ENCODE peak calls at places on chromosome 5, in six cellular contexts. A, F, J, O, G and S are unnamed samples. For H3K4me1, the result is how much of the 10 kb centered on the place peaks cover.

GRCh38 chr5:68037541-68037940 is 178.0 kb upstream of the PIK3R1 start:
- DNase-seq in F (no peak), J (peak), O (no peak), A (no peak), G (no peak), S (no peak)

GRCh38 chr5:109252731-109253130 is 157.0 kb downstream of the PJA2 start:
- DNase-seq in A (no peak), O (no peak), J (no peak), G (no peak), F (no peak), S (no peak)

GRCh38 chr5:74639538-74640449 is 734 bp downstream of the ENC1 start:
- DNase-seq in F (no peak), O (peak), A (peak), G (peak), J (peak), S (peak)

GRCh38 chr5:169424956-169425318 is 124.0 kb upstream of the SLIT3 start:
- DNase-seq in F (no peak), A (no peak), G (no peak), O (no peak), J (no peak), S (no peak)

GRCh38 chr5:131067596-131067995 is 97.5 kb downstream of the HINT1 start:
- DNase-seq in O (no peak), A (no peak), J (no peak), F (no peak), G (no peak), S (no peak)

GRCh38 chr5:2656186-2656585 is 95.3 kb downstream of the IRX2 start:
- DNase-seq in A (no peak), J (peak), F (no peak), O (no peak), G (no peak), S (no peak)

GRCh38 chr5:64108674-64109073 is 57.0 kb upstream of the RNF180 start:
- DNase-seq in G (no peak), F (no peak), A (no peak), J (no peak), O (no peak), S (no peak)

GRCh38 chr5:73274870-73275756 is 102.1 kb downstream of the TMEM174 start:
- DNase-seq in J (peak), F (no peak), G (peak), A (no peak), O (no peak), S (no peak)

GRCh38 chr5:127060470-127060985 is 12.8 kb downstream of the C5orf63 start:
- DNase-seq in F (no peak), A (no peak), O (no peak), G (no peak), J (no peak), S (no peak)

GRCh38 chr5:135599421-135600140 is 20.8 kb upstream of the CXCL14 start:
- DNase-seq in F (no peak), O (no peak), G (no peak), A (no peak), J (no peak), S (no peak)

DNA sequence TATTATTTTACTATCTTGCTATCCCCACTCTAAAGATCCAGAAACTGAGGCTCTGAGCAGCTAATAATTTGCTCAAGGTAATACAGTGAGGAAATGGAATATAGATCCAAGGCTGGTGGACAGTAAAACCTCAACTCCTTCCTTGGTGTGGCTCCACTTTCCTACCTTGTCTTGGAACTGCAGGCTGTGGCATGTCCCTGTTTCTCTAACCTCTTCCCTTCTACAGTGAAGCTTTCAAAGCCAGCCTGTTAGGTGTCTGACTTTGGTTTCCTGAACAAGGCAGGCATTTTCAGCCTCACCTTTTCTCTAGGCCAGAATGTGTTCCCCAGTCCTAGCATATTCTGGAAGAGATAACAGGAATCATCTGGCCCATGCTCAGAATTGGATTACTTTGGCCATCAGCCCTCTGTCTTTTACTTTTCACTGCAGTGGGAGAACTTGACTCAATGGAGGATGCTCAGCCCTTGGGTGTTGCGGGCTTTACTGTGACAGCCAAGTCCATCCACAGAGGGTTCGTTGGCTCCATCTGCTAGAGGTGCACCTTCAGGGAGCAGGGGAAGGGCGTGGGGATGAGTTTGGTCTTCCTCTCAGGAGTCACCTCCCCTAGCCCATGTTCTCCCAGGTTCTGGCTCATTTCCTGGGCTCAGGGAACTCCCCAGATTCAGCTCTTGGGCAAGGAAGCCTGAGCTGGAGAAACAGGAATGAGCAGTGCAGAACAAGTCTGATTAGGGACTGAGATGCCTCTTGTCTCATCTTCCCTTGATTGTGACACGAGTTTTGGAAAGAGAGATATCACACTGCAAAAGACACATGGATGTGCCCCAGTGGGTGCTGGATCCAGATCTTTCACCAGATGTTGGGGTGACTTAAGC is 1.1 kb downstream of the NIPAL4 start:
- DNase-seq in O (peak), G (no peak), A (no peak), J (no peak), F (no peak), S (no peak)
- H3K4me1 ChIP-seq in O (under half), G (under half), A (under half), J (under half), F (under half), S (under half)

DNA sequence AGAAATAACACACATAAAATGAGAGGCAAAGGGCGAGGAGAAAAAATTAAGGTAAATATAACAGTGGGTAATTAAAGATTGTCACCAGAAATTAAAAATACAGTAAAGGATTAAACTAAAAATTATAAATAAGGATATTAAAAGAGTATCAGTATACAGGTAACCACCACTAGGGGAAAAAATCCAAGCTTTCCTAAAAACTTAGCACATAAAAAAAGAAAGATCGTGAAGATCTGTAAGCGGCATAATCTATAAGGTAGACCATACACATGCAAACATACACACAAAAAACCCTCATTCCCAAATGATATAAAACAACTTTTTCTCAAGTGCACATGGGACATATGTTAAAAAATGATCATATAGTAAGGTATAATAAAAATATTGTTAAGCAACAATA is 577.3 kb upstream of the NUDT12 start:
- DNase-seq in F (no peak), O (no peak), A (no peak), J (no peak), G (no peak), S (no peak)
- H3K4me3 ChIP-seq in F (no peak), O (no peak), A (no peak), J (no peak), G (no peak), S (no peak)

GRCh38 chr5:76809141-76809540 is 9.7 kb upstream of the F2RL1 start:
- DNase-seq in J (no peak), O (no peak), G (no peak), F (no peak), A (no peak), S (no peak)
- H3K4me1 ChIP-seq in J (under half), O (under half), G (under half), F (under half), A (under half), S (under half)

GRCh38 chr5:79509244-79509880 is 4.6 kb downstream of the HOMER1 start:
- DNase-seq in A (no peak), F (no peak), O (no peak), G (no peak), J (no peak), S (no peak)

GRCh38 chr5:79508354-79508753 is 5.6 kb downstream of the HOMER1 start:
- DNase-seq in O (no peak), F (no peak), A (no peak), J (no peak), G (no peak), S (no peak)

GRCh38 chr5:79507251-79508205 is 6.4 kb downstream of the HOMER1 start:
- DNase-seq in G (no peak), F (no peak), O (no peak), A (no peak), J (no peak), S (no peak)

GRCh38 chr5:79510638-79511037 is 3.3 kb downstream of the HOMER1 start:
- DNase-seq in G (no peak), F (no peak), A (no peak), J (no peak), O (no peak), S (peak)

DNA sequence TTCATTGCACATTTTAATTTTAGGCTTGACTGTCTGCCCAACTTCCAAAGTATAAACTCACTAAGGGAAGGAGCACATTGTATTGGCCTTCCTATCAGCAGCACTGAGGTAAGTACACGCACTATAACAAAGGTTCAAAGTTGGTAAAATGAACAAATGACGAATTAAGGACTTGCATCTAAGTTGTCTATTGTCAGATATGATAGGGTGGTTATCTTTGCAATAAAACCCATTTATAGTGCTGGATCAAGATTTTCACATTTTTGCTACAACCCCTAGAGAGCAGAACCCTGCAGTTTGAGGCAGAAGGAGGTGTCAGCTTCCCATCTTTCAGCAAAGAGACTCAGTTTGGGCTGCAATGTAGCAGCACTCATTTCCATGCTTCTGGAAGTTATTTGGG is 5.1 kb downstream of the HOMER1 start:
- DNase-seq in A (no peak), G (no peak), F (no peak), O (no peak), J (no peak), S (no peak)
- H3K4me3 ChIP-seq in A (no peak), G (no peak), F (no peak), O (no peak), J (peak), S (peak)

DNA sequence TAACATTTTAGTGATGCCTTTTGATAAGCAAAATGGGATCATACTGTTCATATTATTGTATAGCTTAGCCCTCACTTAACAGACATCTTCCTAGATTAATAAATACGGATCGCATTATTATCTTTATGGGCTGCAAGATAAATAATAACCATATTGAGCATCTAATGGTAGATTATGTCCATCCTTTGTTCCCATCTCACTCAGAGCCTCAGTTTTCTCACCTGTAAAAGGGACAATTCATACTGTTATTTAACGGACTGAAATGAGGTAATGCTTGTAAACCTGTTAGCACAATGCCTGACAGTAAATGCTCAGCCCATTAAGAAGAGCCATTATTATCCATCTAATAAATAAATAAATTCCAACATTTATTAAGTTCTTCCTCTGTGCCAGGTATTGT is 3.0 kb upstream of the RPL26L1 start:
- DNase-seq in J (no peak), F (no peak), G (no peak), A (no peak), O (no peak), S (no peak)
- H3K4me1 ChIP-seq in J (under half), F (under half), G (under half), A (under half), O (under half), S (under half)

GRCh38 chr5:149044453-149045117 is 18.3 kb downstream of the SH3TC2 start:
- DNase-seq in G (no peak), O (no peak), J (peak), F (no peak), A (no peak), S (no peak)
- H3K4me3 ChIP-seq in G (no peak), O (no peak), J (no peak), F (no peak), A (no peak), S (no peak)